ENCODE peak calls at places on chromosome 16, in four cellular contexts. P, S, L and B are unnamed samples.
A peak's percentile ranks its signal among the peaks of the same experiment; 100 is the strongest.

GRCh38 chr16:86029131-86029741 is 130.3 kb downstream of the IRF8 start:
- DNase-seq in L (no peak), P (peak; percentile 58), S (no peak), B (peak; percentile 73)

GRCh38 chr16:50323335-50324011 is 45.3 kb downstream of the BRD7 start:
- DNase-seq in L (no peak), S (no peak), P (no peak), B (peak; percentile 20)

GRCh38 chr16:53282975-53283946 is 151.0 kb upstream of the RBL2 start:
- DNase-seq in S (peak; percentile 20), L (peak; percentile 24), P (no peak), B (peak; percentile 56)

GRCh38 chr16:668519-669171 is 713 bp downstream of the RHOT2 start:
- DNase-seq in S (no peak), P (no peak), L (no peak), B (no peak)

GRCh38 chr16:70159355-70160348 is 13.9 kb upstream of the CLEC18C start:
- DNase-seq in L (no peak), P (no peak), S (no peak), B (no peak)

GRCh38 chr16:87368029-87368765 is 15.4 kb downstream of the FBXO31 start:
- DNase-seq in P (no peak), L (no peak), S (no peak), B (no peak)

GRCh38 chr16:75218256-75219076 is at the start of gene CTRB1:
- DNase-seq in L (no peak), P (no peak), S (peak; percentile 83), B (peak; percentile 18)

GRCh38 chr16:79272141-79272577 is 328.4 kb downstream of the MAF start:
- DNase-seq in L (no peak), S (peak; percentile 63), P (no peak), B (no peak)

GRCh38 chr16:12375341-12375740 is 398.8 kb downstream of the SNX29 start:
- DNase-seq in L (no peak), S (no peak), P (peak; percentile 48), B (no peak)

GRCh38 chr16:70737377-70738082 is 51.7 kb upstream of the MTSS2 start:
- DNase-seq in P (peak; percentile 90), L (no peak), S (peak; percentile 95), B (no peak)

GRCh38 chr16:88870608-88871348 is 4.3 kb upstream of the PABPN1L start:
- DNase-seq in S (no peak), L (no peak), P (no peak), B (no peak)

GRCh38 chr16:79217375-79218011 is 383.0 kb downstream of the MAF start:
- DNase-seq in S (no peak), P (no peak), L (no peak), B (no peak)

GRCh38 chr16:17397499-17397891 is 73.3 kb downstream of the XYLT1 start:
- DNase-seq in L (no peak), S (no peak), P (no peak), B (peak; percentile 10)